ENCODE peak calls at places on chromosomes 2 and 18, in eight cellular contexts. P is right cardiac atrium; X is SK-N-SH; H is heart left ventricle; K is CD8-positive, alpha-beta T cell; R is mesendoderm; N is brain microvascular endothelial cell; D is MM.1S. B is an unnamed sample.

GRCh38 chr2:229401126-229401865 is 130.2 kb upstream of the PID1 start:
- DNase-seq in X (no peak), H (no peak), P (no peak), D (no peak), R (no peak), K (no peak), N (no peak), B (no peak)

GRCh38 chr18:67367540-67367939 is 149.0 kb downstream of the DSEL start:
- DNase-seq in K (no peak), N (no peak), R (no peak), H (no peak), D (no peak), P (no peak), X (no peak), B (no peak)

GRCh38 chr2:156436477-156437085 is 402 bp downstream of the GPD2 start:
- DNase-seq in N (no peak), D (peak; percentile 34), K (peak; percentile 23), P (peak; percentile 48), R (peak; percentile 59), H (no peak), X (no peak), B (no peak)

GRCh38 chr2:16203691-16204090 is 263.3 kb downstream of the MYCN start:
- DNase-seq in P (no peak), X (no peak), R (no peak), D (no peak), K (no peak), N (no peak), H (no peak), B (no peak)

GRCh38 chr2:23698733-23699391 is 228.1 kb downstream of the ATAD2B start:
- DNase-seq in N (peak; percentile 52), P (no peak), R (peak; percentile 29), X (peak; percentile 83), H (peak; percentile 30), D (no peak), K (no peak), B (no peak)

GRCh38 chr18:936941-937340 is 32.3 kb downstream of the ADCYAP1 start:
- DNase-seq in R (no peak), K (no peak), N (no peak), D (no peak), X (no peak), H (no peak), P (no peak), B (no peak)

GRCh38 chr18:80249217-80250093 is 2.1 kb upstream of the PARD6G start:
- DNase-seq in R (no peak), N (no peak), P (no peak), X (no peak), H (no peak), K (no peak), D (no peak), B (peak; percentile 92)

GRCh38 chr2:237968048-237968862 is 1.4 kb downstream of the UBE2F start:
- DNase-seq in R (no peak), K (peak; percentile 44), D (peak; percentile 89), X (peak; percentile 59), N (peak; percentile 38), H (no peak), P (peak; percentile 64), B (peak; percentile 8)

GRCh38 chr2:142495141-142495540 is 364.3 kb upstream of the LRP1B start:
- DNase-seq in D (peak; percentile 61), N (no peak), P (no peak), H (no peak), R (peak; percentile 48), X (no peak), K (no peak), B (no peak)

GRCh38 chr18:80213173-80213572 is 34.1 kb downstream of the PARD6G start:
- DNase-seq in X (no peak), D (peak; percentile 59), N (no peak), K (no peak), H (no peak), R (no peak), P (no peak), B (no peak)

GRCh38 chr2:196247114-196247978 is 76.0 kb upstream of the STK17B start:
- DNase-seq in D (no peak), H (no peak), N (no peak), K (no peak), P (peak; percentile 73), X (no peak), R (no peak), B (no peak)

GRCh38 chr2:15938803-15939555 is 1.4 kb upstream of the MYCN start:
- DNase-seq in P (no peak), D (no peak), N (no peak), R (no peak), K (no peak), H (no peak), X (no peak), B (no peak)

GRCh38 chr2:14944562-14945346 is 312.2 kb downstream of the LRATD1 start:
- DNase-seq in D (peak; percentile 72), P (no peak), X (peak; percentile 20), H (no peak), N (peak; percentile 8), R (peak; percentile 83), K (no peak), B (no peak)

GRCh38 chr2:14866953-14867352 is 234.4 kb downstream of the LRATD1 start:
- DNase-seq in H (no peak), N (no peak), X (no peak), R (no peak), D (no peak), P (no peak), K (no peak), B (no peak)

GRCh38 chr18:45856526-45856925 is 31.1 kb downstream of the SIGLEC15 start:
- DNase-seq in K (no peak), R (no peak), P (no peak), D (no peak), N (peak; percentile 86), X (no peak), H (no peak), B (no peak)

GRCh38 chr18:11520536-11520935 is 88.9 kb upstream of the SLC35G4 start:
- DNase-seq in X (no peak), D (no peak), P (no peak), H (no peak), R (no peak), N (peak; percentile 31), K (no peak), B (no peak)

GRCh38 chr2:47172922-47173695 is 18.0 kb upstream of the STPG4 start:
- DNase-seq in N (no peak), R (no peak), X (no peak), H (no peak), D (no peak), P (no peak), K (no peak), B (no peak)

GRCh38 chr2:112640800-112641675 is 4.7 kb upstream of the SLC20A1 start:
- DNase-seq in H (no peak), D (no peak), P (no peak), R (no peak), N (peak; percentile 81), X (no peak), K (no peak), B (no peak)

DNA sequence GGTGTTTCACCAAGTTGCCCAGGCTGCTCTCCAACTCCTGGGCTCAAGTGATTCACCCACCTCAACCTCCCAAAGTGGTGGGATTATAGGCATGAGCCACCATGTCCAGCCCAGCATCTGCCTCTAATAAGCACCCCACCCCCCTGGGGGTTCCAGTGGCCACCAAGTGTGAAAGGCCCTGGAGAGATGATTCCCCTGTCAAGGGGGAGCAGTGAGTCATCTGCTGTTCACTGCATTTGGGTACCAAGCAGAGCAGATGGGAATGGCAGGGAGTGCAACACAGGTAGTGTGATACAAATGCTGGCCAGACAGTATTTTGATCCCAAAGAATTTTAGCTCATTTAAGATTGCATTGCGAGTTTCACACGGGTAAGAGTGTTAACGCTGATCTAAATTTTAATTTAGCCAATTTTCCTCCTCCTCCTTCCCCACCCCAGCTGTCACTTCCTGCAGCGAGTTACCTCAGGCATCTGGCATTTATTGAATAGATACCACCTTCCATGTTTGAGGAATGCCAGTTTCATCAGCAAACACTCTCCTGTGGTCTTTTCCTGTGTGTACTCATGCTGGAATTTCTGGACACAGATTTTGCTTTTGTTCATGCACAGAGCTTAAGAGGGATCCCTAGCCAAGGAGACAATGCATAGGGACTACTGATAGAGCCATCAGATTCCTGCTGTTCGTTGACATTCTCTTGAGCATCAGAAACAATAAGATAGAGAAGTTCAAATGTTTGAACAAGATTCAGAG is 32.4 kb upstream of the NCK2 start:
- DNase-seq in X (no peak), D (no peak), N (no peak), R (peak; percentile 75), H (no peak), P (no peak), K (no peak), B (no peak)
- H3K27ac ChIP-seq in X (no peak overlapping the region), D (peak overlapping the region; percentile 95), N (no peak overlapping the region), R (no peak overlapping the region), H (no peak overlapping the region), P (no peak overlapping the region), K (no peak overlapping the region), B (peak overlapping the region; percentile 86)

GRCh38 chr18:13464432-13465125 is 246.0 kb downstream of the LDLRAD4 start:
- DNase-seq in R (no peak), N (no peak), D (peak; percentile 53), H (peak; percentile 84), K (peak; percentile 68), P (peak; percentile 85), X (no peak), B (no peak)
- H3K27ac ChIP-seq in R (no peak overlapping the region), N (no peak overlapping the region), D (no peak overlapping the region), H (peak overlapping the region; percentile 21), K (peak overlapping the region; percentile 66), P (no peak overlapping the region), X (no peak overlapping the region), B (no peak overlapping the region)

GRCh38 chr18:77111449-77112160 is 21.0 kb downstream of the MBP start:
- DNase-seq in R (no peak), D (no peak), H (peak; percentile 55), N (no peak), K (no peak), P (no peak), X (no peak), B (no peak)
- H3K27ac ChIP-seq in R (no peak overlapping the region), D (no peak overlapping the region), H (peak overlapping the region; percentile 51), N (no peak overlapping the region), K (no peak overlapping the region), P (no peak overlapping the region), X (no peak overlapping the region), B (no peak overlapping the region)

GRCh38 chr2:203003716-203004115 is 11.0 kb upstream of the NBEAL1 start:
- DNase-seq in X (no peak), R (no peak), D (no peak), H (no peak), K (no peak), P (no peak), N (no peak), B (no peak)

DNA sequence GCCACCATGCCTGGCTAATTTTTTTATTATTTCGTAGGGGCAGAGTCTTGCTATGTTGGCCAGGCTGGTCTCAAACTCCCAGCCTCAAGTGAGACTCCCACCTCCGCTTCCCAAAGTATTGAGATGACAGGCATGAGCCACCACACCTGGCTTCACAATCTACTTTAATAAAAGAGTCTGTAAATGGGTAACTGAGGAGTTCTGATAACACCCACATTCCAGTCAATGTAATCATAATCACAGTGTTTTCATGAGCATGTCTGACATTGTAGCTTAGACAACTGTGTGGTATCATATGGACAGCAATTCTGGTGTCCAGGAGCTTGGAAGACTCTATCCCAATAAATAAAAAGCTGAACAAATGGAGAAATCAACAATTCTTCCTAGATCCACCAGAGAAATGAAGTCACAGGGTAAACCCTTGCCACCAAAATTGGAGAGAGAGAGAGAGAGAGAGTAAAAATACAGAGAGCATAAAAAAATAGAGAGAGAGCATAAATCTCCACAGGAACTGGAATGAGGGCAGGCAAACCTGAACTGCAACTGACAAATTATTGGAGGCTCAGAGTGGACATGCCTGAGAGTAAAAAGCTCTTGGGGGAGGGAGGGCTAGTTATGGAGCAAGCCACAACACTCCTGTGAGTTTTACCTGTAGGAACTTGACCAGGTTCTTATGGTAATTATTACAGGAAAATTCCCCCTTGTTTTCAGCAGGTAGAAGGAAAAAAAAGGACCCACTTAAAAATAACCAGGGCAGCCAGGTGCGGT is 12.4 kb upstream of the NBEAL1 start:
- DNase-seq in N (no peak), P (no peak), K (no peak), R (no peak), X (no peak), H (no peak), D (no peak), B (peak; percentile 81)
- H3K27ac ChIP-seq in N (no peak overlapping the region), P (no peak overlapping the region), K (no peak overlapping the region), R (no peak overlapping the region), X (no peak overlapping the region), H (no peak overlapping the region), D (no peak overlapping the region), B (peak overlapping the region; percentile 85)